ENCODE peak calls at places on chromosomes 6 and 20, in ten cellular contexts. One of them, this sample, is unnamed.

GRCh38 chr20:45061244-45061643 is 39.7 kb downstream of the KCNS1 start:
- DNase-seq in non-pigmented ciliary epithelial cell: peak; percentile 88
- DNase-seq in activated naive CD4-positive, alpha-beta T cell treated with anti-CD3 and anti-CD28 coated beads, Interleukin-2, amount 10 ng/mL, durations not matched to agents 7 days and 5 days: no peak
- DNase-seq in progenitor cell of endocrine pancreas: no peak
- DNase-seq in cardiac muscle cell: peak; percentile 86
- DNase-seq in HTR-8/SVneo: peak; percentile 94
- DNase-seq in NCI-H774: no peak
- DNase-seq in ELR: peak; percentile 99
- DNase-seq in T-helper 2 cell: no peak
- DNase-seq in Ammon's horn: no peak
- DNase-seq in this sample: no peak

GRCh38 chr6:149963212-149963461 is 606 bp upstream of the ULBP1 start:
- DNase-seq in Ammon's horn: peak; percentile 51
- DNase-seq in HTR-8/SVneo: peak; percentile 56
- DNase-seq in activated naive CD4-positive, alpha-beta T cell treated with anti-CD3 and anti-CD28 coated beads, Interleukin-2, amount 10 ng/mL, durations not matched to agents 7 days and 5 days: peak; percentile 66
- DNase-seq in non-pigmented ciliary epithelial cell: no peak
- DNase-seq in NCI-H774: peak; percentile 64
- DNase-seq in cardiac muscle cell: peak; percentile 40
- DNase-seq in ELR: peak; percentile 81
- DNase-seq in progenitor cell of endocrine pancreas: no peak
- DNase-seq in T-helper 2 cell: peak; percentile 61
- DNase-seq in this sample: peak; percentile 29

GRCh38 chr20:41177636-41178035 is 40.3 kb downstream of the PLCG1 start:
- DNase-seq in HTR-8/SVneo: peak; percentile 91
- DNase-seq in T-helper 2 cell: no peak
- DNase-seq in activated naive CD4-positive, alpha-beta T cell treated with anti-CD3 and anti-CD28 coated beads, Interleukin-2, amount 10 ng/mL, durations not matched to agents 7 days and 5 days: peak; percentile 13
- DNase-seq in progenitor cell of endocrine pancreas: no peak
- DNase-seq in ELR: peak; percentile 92
- DNase-seq in cardiac muscle cell: peak; percentile 92
- DNase-seq in Ammon's horn: peak; percentile 58
- DNase-seq in NCI-H774: no peak
- DNase-seq in non-pigmented ciliary epithelial cell: peak; percentile 71
- DNase-seq in this sample: no peak

GRCh38 chr20:3632311-3633004 is 30.7 kb downstream of the GFRA4 start:
- DNase-seq in progenitor cell of endocrine pancreas: no peak
- DNase-seq in activated naive CD4-positive, alpha-beta T cell treated with anti-CD3 and anti-CD28 coated beads, Interleukin-2, amount 10 ng/mL, durations not matched to agents 7 days and 5 days: no peak
- DNase-seq in NCI-H774: no peak
- DNase-seq in ELR: peak; percentile 17
- DNase-seq in non-pigmented ciliary epithelial cell: no peak
- DNase-seq in cardiac muscle cell: no peak
- DNase-seq in T-helper 2 cell: no peak
- DNase-seq in HTR-8/SVneo: no peak
- DNase-seq in Ammon's horn: no peak
- DNase-seq in this sample: no peak

GRCh38 chr20:5220334-5221077 is 93.7 kb downstream of the CDS2 start:
- DNase-seq in activated naive CD4-positive, alpha-beta T cell treated with anti-CD3 and anti-CD28 coated beads, Interleukin-2, amount 10 ng/mL, durations not matched to agents 7 days and 5 days: no peak
- DNase-seq in cardiac muscle cell: no peak
- DNase-seq in NCI-H774: no peak
- DNase-seq in ELR: peak; percentile 10
- DNase-seq in progenitor cell of endocrine pancreas: no peak
- DNase-seq in T-helper 2 cell: no peak
- DNase-seq in Ammon's horn: no peak
- DNase-seq in non-pigmented ciliary epithelial cell: no peak
- DNase-seq in HTR-8/SVneo: no peak
- DNase-seq in this sample: no peak

GRCh38 chr6:107716688-107717089 is 107.4 kb downstream of the SCML4 start:
- DNase-seq in Ammon's horn: peak; percentile 35
- DNase-seq in T-helper 2 cell: peak; percentile 97
- DNase-seq in cardiac muscle cell: peak; percentile 40
- DNase-seq in ELR: peak; percentile 68
- DNase-seq in progenitor cell of endocrine pancreas: no peak
- DNase-seq in activated naive CD4-positive, alpha-beta T cell treated with anti-CD3 and anti-CD28 coated beads, Interleukin-2, amount 10 ng/mL, durations not matched to agents 7 days and 5 days: peak; percentile 86
- DNase-seq in HTR-8/SVneo: no peak
- DNase-seq in NCI-H774: no peak
- DNase-seq in non-pigmented ciliary epithelial cell: no peak
- DNase-seq in this sample: peak; percentile 92

GRCh38 chr6:169723200-169723909 is 945 bp downstream of the PHF10 start:
- DNase-seq in non-pigmented ciliary epithelial cell: no peak
- DNase-seq in ELR: peak; percentile 64
- DNase-seq in cardiac muscle cell: peak; percentile 76
- DNase-seq in activated naive CD4-positive, alpha-beta T cell treated with anti-CD3 and anti-CD28 coated beads, Interleukin-2, amount 10 ng/mL, durations not matched to agents 7 days and 5 days: peak; percentile 71
- DNase-seq in progenitor cell of endocrine pancreas: peak; percentile 45
- DNase-seq in T-helper 2 cell: peak; percentile 79
- DNase-seq in Ammon's horn: peak; percentile 78
- DNase-seq in NCI-H774: peak; percentile 61
- DNase-seq in HTR-8/SVneo: peak; percentile 9
- DNase-seq in this sample: peak; percentile 79

GRCh38 chr20:41428285-41428684 is 61.7 kb upstream of the EMILIN3 start:
- DNase-seq in non-pigmented ciliary epithelial cell: peak; percentile 81
- DNase-seq in activated naive CD4-positive, alpha-beta T cell treated with anti-CD3 and anti-CD28 coated beads, Interleukin-2, amount 10 ng/mL, durations not matched to agents 7 days and 5 days: peak; percentile 67
- DNase-seq in Ammon's horn: no peak
- DNase-seq in ELR: peak; percentile 92
- DNase-seq in cardiac muscle cell: peak; percentile 22
- DNase-seq in HTR-8/SVneo: peak; percentile 72
- DNase-seq in NCI-H774: no peak
- DNase-seq in progenitor cell of endocrine pancreas: no peak
- DNase-seq in T-helper 2 cell: peak; percentile 31
- DNase-seq in this sample: no peak

GRCh38 chr6:28977351-28978136 is 27.6 kb downstream of the ZNF311 start:
- DNase-seq in NCI-H774: no peak
- DNase-seq in non-pigmented ciliary epithelial cell: no peak
- DNase-seq in cardiac muscle cell: peak; percentile 84
- DNase-seq in ELR: peak; percentile 94
- DNase-seq in Ammon's horn: no peak
- DNase-seq in progenitor cell of endocrine pancreas: no peak
- DNase-seq in activated naive CD4-positive, alpha-beta T cell treated with anti-CD3 and anti-CD28 coated beads, Interleukin-2, amount 10 ng/mL, durations not matched to agents 7 days and 5 days: peak; percentile 31
- DNase-seq in T-helper 2 cell: peak; percentile 31
- DNase-seq in HTR-8/SVneo: peak; percentile 53
- DNase-seq in this sample: no peak

GRCh38 chr20:1299522-1299921 is 29.4 kb downstream of the SDCBP2 start:
- DNase-seq in cardiac muscle cell: no peak
- DNase-seq in Ammon's horn: no peak
- DNase-seq in non-pigmented ciliary epithelial cell: no peak
- DNase-seq in HTR-8/SVneo: peak; percentile 41
- DNase-seq in ELR: peak; percentile 37
- DNase-seq in NCI-H774: no peak
- DNase-seq in progenitor cell of endocrine pancreas: no peak
- DNase-seq in activated naive CD4-positive, alpha-beta T cell treated with anti-CD3 and anti-CD28 coated beads, Interleukin-2, amount 10 ng/mL, durations not matched to agents 7 days and 5 days: peak; percentile 61
- DNase-seq in T-helper 2 cell: peak; percentile 52
- DNase-seq in this sample: no peak

GRCh38 chr6:135497412-135498177 is at the start of gene AHI1:
- DNase-seq in HTR-8/SVneo: peak; percentile 88
- DNase-seq in activated naive CD4-positive, alpha-beta T cell treated with anti-CD3 and anti-CD28 coated beads, Interleukin-2, amount 10 ng/mL, durations not matched to agents 7 days and 5 days: peak; percentile 90
- DNase-seq in T-helper 2 cell: peak; percentile 93
- DNase-seq in Ammon's horn: peak; percentile 98
- DNase-seq in NCI-H774: peak; percentile 97
- DNase-seq in progenitor cell of endocrine pancreas: peak; percentile 90
- DNase-seq in cardiac muscle cell: peak; percentile 96
- DNase-seq in ELR: peak; percentile 96
- DNase-seq in non-pigmented ciliary epithelial cell: no peak
- DNase-seq in this sample: peak; percentile 95

GRCh38 chr6:87925373-87926060 is 122.1 kb upstream of the SPACA1 start:
- DNase-seq in Ammon's horn: no peak
- DNase-seq in non-pigmented ciliary epithelial cell: no peak
- DNase-seq in HTR-8/SVneo: no peak
- DNase-seq in activated naive CD4-positive, alpha-beta T cell treated with anti-CD3 and anti-CD28 coated beads, Interleukin-2, amount 10 ng/mL, durations not matched to agents 7 days and 5 days: no peak
- DNase-seq in progenitor cell of endocrine pancreas: no peak
- DNase-seq in ELR: no peak
- DNase-seq in T-helper 2 cell: peak; percentile 57
- DNase-seq in NCI-H774: no peak
- DNase-seq in cardiac muscle cell: no peak
- DNase-seq in this sample: peak; percentile 81

GRCh38 chr20:24109008-24109407 is 120.4 kb upstream of the GGTLC1 start:
- DNase-seq in activated naive CD4-positive, alpha-beta T cell treated with anti-CD3 and anti-CD28 coated beads, Interleukin-2, amount 10 ng/mL, durations not matched to agents 7 days and 5 days: no peak
- DNase-seq in NCI-H774: no peak
- DNase-seq in T-helper 2 cell: peak; percentile 48
- DNase-seq in ELR: no peak
- DNase-seq in Ammon's horn: no peak
- DNase-seq in non-pigmented ciliary epithelial cell: no peak
- DNase-seq in progenitor cell of endocrine pancreas: no peak
- DNase-seq in HTR-8/SVneo: no peak
- DNase-seq in cardiac muscle cell: no peak
- DNase-seq in this sample: no peak

GRCh38 chr20:6420336-6420735 is 297.5 kb upstream of the FERMT1 start:
- DNase-seq in NCI-H774: no peak
- DNase-seq in ELR: no peak
- DNase-seq in Ammon's horn: no peak
- DNase-seq in non-pigmented ciliary epithelial cell: no peak
- DNase-seq in T-helper 2 cell: no peak
- DNase-seq in HTR-8/SVneo: no peak
- DNase-seq in cardiac muscle cell: peak; percentile 48
- DNase-seq in progenitor cell of endocrine pancreas: no peak
- DNase-seq in activated naive CD4-positive, alpha-beta T cell treated with anti-CD3 and anti-CD28 coated beads, Interleukin-2, amount 10 ng/mL, durations not matched to agents 7 days and 5 days: no peak
- DNase-seq in this sample: no peak

GRCh38 chr20:51945881-51946280 is 143.6 kb upstream of the SALL4 start:
- DNase-seq in Ammon's horn: no peak
- DNase-seq in NCI-H774: no peak
- DNase-seq in progenitor cell of endocrine pancreas: no peak
- DNase-seq in non-pigmented ciliary epithelial cell: no peak
- DNase-seq in T-helper 2 cell: no peak
- DNase-seq in ELR: no peak
- DNase-seq in activated naive CD4-positive, alpha-beta T cell treated with anti-CD3 and anti-CD28 coated beads, Interleukin-2, amount 10 ng/mL, durations not matched to agents 7 days and 5 days: no peak
- DNase-seq in cardiac muscle cell: no peak
- DNase-seq in HTR-8/SVneo: no peak
- DNase-seq in this sample: no peak

GRCh38 chr6:24492475-24492874 is 2.3 kb upstream of the ALDH5A1 start:
- DNase-seq in cardiac muscle cell: peak; percentile 29
- DNase-seq in Ammon's horn: no peak
- DNase-seq in HTR-8/SVneo: no peak
- DNase-seq in activated naive CD4-positive, alpha-beta T cell treated with anti-CD3 and anti-CD28 coated beads, Interleukin-2, amount 10 ng/mL, durations not matched to agents 7 days and 5 days: no peak
- DNase-seq in ELR: peak; percentile 37
- DNase-seq in progenitor cell of endocrine pancreas: no peak
- DNase-seq in NCI-H774: no peak
- DNase-seq in T-helper 2 cell: no peak
- DNase-seq in non-pigmented ciliary epithelial cell: no peak
- DNase-seq in this sample: peak; percentile 70

GRCh38 chr6:20704325-20704724 is 170.1 kb downstream of the CDKAL1 start:
- DNase-seq in Ammon's horn: no peak
- DNase-seq in activated naive CD4-positive, alpha-beta T cell treated with anti-CD3 and anti-CD28 coated beads, Interleukin-2, amount 10 ng/mL, durations not matched to agents 7 days and 5 days: no peak
- DNase-seq in NCI-H774: no peak
- DNase-seq in HTR-8/SVneo: no peak
- DNase-seq in ELR: no peak
- DNase-seq in non-pigmented ciliary epithelial cell: no peak
- DNase-seq in cardiac muscle cell: no peak
- DNase-seq in progenitor cell of endocrine pancreas: no peak
- DNase-seq in T-helper 2 cell: no peak
- DNase-seq in this sample: no peak

GRCh38 chr6:7891098-7891872 is 19.3 kb downstream of the TXNDC5 start:
- DNase-seq in T-helper 2 cell: no peak
- DNase-seq in activated naive CD4-positive, alpha-beta T cell treated with anti-CD3 and anti-CD28 coated beads, Interleukin-2, amount 10 ng/mL, durations not matched to agents 7 days and 5 days: no peak
- DNase-seq in progenitor cell of endocrine pancreas: no peak
- DNase-seq in HTR-8/SVneo: no peak
- DNase-seq in Ammon's horn: no peak
- DNase-seq in cardiac muscle cell: no peak
- DNase-seq in NCI-H774: no peak
- DNase-seq in non-pigmented ciliary epithelial cell: no peak
- DNase-seq in ELR: no peak
- DNase-seq in this sample: no peak

GRCh38 chr20:31568041-31568731 is 36.9 kb upstream of the ID1 start:
- DNase-seq in T-helper 2 cell: no peak
- DNase-seq in cardiac muscle cell: no peak
- DNase-seq in progenitor cell of endocrine pancreas: no peak
- DNase-seq in activated naive CD4-positive, alpha-beta T cell treated with anti-CD3 and anti-CD28 coated beads, Interleukin-2, amount 10 ng/mL, durations not matched to agents 7 days and 5 days: no peak
- DNase-seq in ELR: no peak
- DNase-seq in HTR-8/SVneo: no peak
- DNase-seq in Ammon's horn: no peak
- DNase-seq in NCI-H774: no peak
- DNase-seq in non-pigmented ciliary epithelial cell: no peak
- DNase-seq in this sample: no peak

GRCh38 chr20:59403261-59403961 is 103.0 kb downstream of the EDN3 start:
- DNase-seq in progenitor cell of endocrine pancreas: peak; percentile 89
- DNase-seq in non-pigmented ciliary epithelial cell: no peak
- DNase-seq in Ammon's horn: peak; percentile 59
- DNase-seq in cardiac muscle cell: peak; percentile 11
- DNase-seq in ELR: peak; percentile 20
- DNase-seq in HTR-8/SVneo: peak; percentile 96
- DNase-seq in NCI-H774: peak; percentile 32
- DNase-seq in T-helper 2 cell: peak; percentile 57
- DNase-seq in activated naive CD4-positive, alpha-beta T cell treated with anti-CD3 and anti-CD28 coated beads, Interleukin-2, amount 10 ng/mL, durations not matched to agents 7 days and 5 days: peak; percentile 78
- DNase-seq in this sample: peak; percentile 39

GRCh38 chr6:128519931-128520435 is 416 bp downstream of the PTPRK start:
- DNase-seq in HTR-8/SVneo: no peak
- DNase-seq in Ammon's horn: peak; percentile 43
- DNase-seq in NCI-H774: peak; percentile 67
- DNase-seq in non-pigmented ciliary epithelial cell: no peak
- DNase-seq in T-helper 2 cell: peak; percentile 62
- DNase-seq in progenitor cell of endocrine pancreas: peak; percentile 52
- DNase-seq in ELR: no peak
- DNase-seq in cardiac muscle cell: peak; percentile 77
- DNase-seq in activated naive CD4-positive, alpha-beta T cell treated with anti-CD3 and anti-CD28 coated beads, Interleukin-2, amount 10 ng/mL, durations not matched to agents 7 days and 5 days: peak; percentile 64
- DNase-seq in this sample: no peak

GRCh38 chr20:38617011-38617829 is 15.6 kb downstream of the ARHGAP40 start:
- DNase-seq in HTR-8/SVneo: peak; percentile 71
- DNase-seq in Ammon's horn: no peak
- DNase-seq in T-helper 2 cell: no peak
- DNase-seq in cardiac muscle cell: peak; percentile 11
- DNase-seq in ELR: peak; percentile 92
- DNase-seq in NCI-H774: no peak
- DNase-seq in non-pigmented ciliary epithelial cell: no peak
- DNase-seq in activated naive CD4-positive, alpha-beta T cell treated with anti-CD3 and anti-CD28 coated beads, Interleukin-2, amount 10 ng/mL, durations not matched to agents 7 days and 5 days: no peak
- DNase-seq in progenitor cell of endocrine pancreas: no peak
- DNase-seq in this sample: no peak

GRCh38 chr20:7146552-7147219 is 379.2 kb downstream of the BMP2 start:
- DNase-seq in activated naive CD4-positive, alpha-beta T cell treated with anti-CD3 and anti-CD28 coated beads, Interleukin-2, amount 10 ng/mL, durations not matched to agents 7 days and 5 days: no peak
- DNase-seq in cardiac muscle cell: no peak
- DNase-seq in Ammon's horn: no peak
- DNase-seq in progenitor cell of endocrine pancreas: no peak
- DNase-seq in HTR-8/SVneo: no peak
- DNase-seq in non-pigmented ciliary epithelial cell: no peak
- DNase-seq in ELR: no peak
- DNase-seq in T-helper 2 cell: no peak
- DNase-seq in NCI-H774: no peak
- DNase-seq in this sample: no peak

GRCh38 chr6:144331610-144332009 is 46.5 kb downstream of the UTRN start:
- DNase-seq in ELR: peak; percentile 41
- DNase-seq in non-pigmented ciliary epithelial cell: no peak
- DNase-seq in T-helper 2 cell: no peak
- DNase-seq in activated naive CD4-positive, alpha-beta T cell treated with anti-CD3 and anti-CD28 coated beads, Interleukin-2, amount 10 ng/mL, durations not matched to agents 7 days and 5 days: no peak
- DNase-seq in cardiac muscle cell: peak; percentile 46
- DNase-seq in NCI-H774: no peak
- DNase-seq in Ammon's horn: no peak
- DNase-seq in progenitor cell of endocrine pancreas: no peak
- DNase-seq in HTR-8/SVneo: no peak
- DNase-seq in this sample: no peak

GRCh38 chr6:74891358-74891811 is 314.5 kb downstream of the COL12A1 start:
- DNase-seq in non-pigmented ciliary epithelial cell: no peak
- DNase-seq in T-helper 2 cell: no peak
- DNase-seq in activated naive CD4-positive, alpha-beta T cell treated with anti-CD3 and anti-CD28 coated beads, Interleukin-2, amount 10 ng/mL, durations not matched to agents 7 days and 5 days: no peak
- DNase-seq in HTR-8/SVneo: no peak
- DNase-seq in NCI-H774: no peak
- DNase-seq in progenitor cell of endocrine pancreas: no peak
- DNase-seq in cardiac muscle cell: peak; percentile 46
- DNase-seq in Ammon's horn: no peak
- DNase-seq in ELR: no peak
- DNase-seq in this sample: no peak

GRCh38 chr6:3773696-3774298 is 22.3 kb upstream of the PXDC1 start:
- DNase-seq in Ammon's horn: peak; percentile 39
- DNase-seq in HTR-8/SVneo: no peak
- DNase-seq in non-pigmented ciliary epithelial cell: no peak
- DNase-seq in cardiac muscle cell: peak; percentile 75
- DNase-seq in T-helper 2 cell: no peak
- DNase-seq in ELR: no peak
- DNase-seq in activated naive CD4-positive, alpha-beta T cell treated with anti-CD3 and anti-CD28 coated beads, Interleukin-2, amount 10 ng/mL, durations not matched to agents 7 days and 5 days: no peak
- DNase-seq in progenitor cell of endocrine pancreas: no peak
- DNase-seq in NCI-H774: no peak
- DNase-seq in this sample: no peak

GRCh38 chr6:6916598-6916997 is 191.2 kb upstream of the RREB1 start:
- DNase-seq in HTR-8/SVneo: no peak
- DNase-seq in activated naive CD4-positive, alpha-beta T cell treated with anti-CD3 and anti-CD28 coated beads, Interleukin-2, amount 10 ng/mL, durations not matched to agents 7 days and 5 days: no peak
- DNase-seq in cardiac muscle cell: no peak
- DNase-seq in ELR: peak; percentile 48
- DNase-seq in non-pigmented ciliary epithelial cell: no peak
- DNase-seq in progenitor cell of endocrine pancreas: no peak
- DNase-seq in Ammon's horn: no peak
- DNase-seq in T-helper 2 cell: no peak
- DNase-seq in NCI-H774: no peak
- DNase-seq in this sample: no peak

GRCh38 chr6:110422444-110422822 is 7.1 kb upstream of the DDO start:
- DNase-seq in progenitor cell of endocrine pancreas: no peak
- DNase-seq in non-pigmented ciliary epithelial cell: no peak
- DNase-seq in ELR: no peak
- DNase-seq in Ammon's horn: no peak
- DNase-seq in T-helper 2 cell: no peak
- DNase-seq in cardiac muscle cell: peak; percentile 13
- DNase-seq in activated naive CD4-positive, alpha-beta T cell treated with anti-CD3 and anti-CD28 coated beads, Interleukin-2, amount 10 ng/mL, durations not matched to agents 7 days and 5 days: no peak
- DNase-seq in NCI-H774: no peak
- DNase-seq in HTR-8/SVneo: no peak
- DNase-seq in this sample: no peak